ENCODE peak calls at places on chromosome 7, in four cellular contexts. P is AG04450, D is RWPE1, Y is T follicular helper cell. B is an unnamed sample.

GRCh38 chr7:115869225-115869624 is 161.3 kb downstream of the TFEC start:
- DNase-seq in P (peak), Y (no peak), D (no peak), B (no peak)

GRCh38 chr7:28410628-28411578 is 1.4 kb upstream of the CREB5 start:
- DNase-seq in D (no peak), Y (no peak), P (no peak), B (no peak)

GRCh38 chr7:4307645-4308590 is 374.2 kb upstream of the FOXK1 start:
- DNase-seq in Y (no peak), D (no peak), P (no peak), B (no peak)

GRCh38 chr7:74569501-74570075 is 87.9 kb upstream of the GTF2I start:
- DNase-seq in P (no peak), D (no peak), Y (no peak), B (peak)

GRCh38 chr7:42151309-42151708 is 85.7 kb downstream of the GLI3 start:
- DNase-seq in D (no peak), P (peak), Y (no peak), B (peak)

GRCh38 chr7:931871-932650 is 22.4 kb downstream of the ADAP1 start:
- DNase-seq in Y (no peak), D (no peak), P (no peak), B (no peak)

GRCh38 chr7:94578615-94579014 is 69.0 kb downstream of the CASD1 start:
- DNase-seq in Y (no peak), P (no peak), D (no peak), B (no peak)

GRCh38 chr7:156470399-156471320 is 169.9 kb upstream of the RNF32 start:
- DNase-seq in P (no peak), Y (no peak), D (no peak), B (no peak)

B was measured in putamen.